ENCODE peak calls at places on chromosomes 12 and 14, in seven cellular contexts. One of them, this sample, is unnamed.

GRCh38 chr12:851913-852312 is 97.6 kb downstream of the RAD52 start:
- DNase-seq in hepatocyte: peak; percentile 17
- DNase-seq in PC-9: no peak
- DNase-seq in HCT116: no peak
- DNase-seq in SK-N-SH: no peak
- DNase-seq in mammary epithelial cell: peak; percentile 70
- DNase-seq in mesenchymal stem cell: peak; percentile 76
- DNase-seq in this sample: no peak

GRCh38 chr12:48824112-48824511 is 5.8 kb downstream of the CACNB3 start:
- DNase-seq in hepatocyte: no peak
- DNase-seq in HCT116: no peak
- DNase-seq in mammary epithelial cell: no peak
- DNase-seq in SK-N-SH: no peak
- DNase-seq in mesenchymal stem cell: no peak
- DNase-seq in PC-9: no peak
- DNase-seq in this sample: peak; percentile 36

GRCh38 chr14:89422181-89422951 is 5.3 kb upstream of the FOXN3 start:
- DNase-seq in SK-N-SH: no peak
- DNase-seq in hepatocyte: peak; percentile 71
- DNase-seq in mammary epithelial cell: no peak
- DNase-seq in PC-9: peak; percentile 8
- DNase-seq in HCT116: no peak
- DNase-seq in mesenchymal stem cell: no peak
- DNase-seq in this sample: no peak

GRCh38 chr12:10559241-10559640 is 53.6 kb downstream of the EIF2S3B start:
- DNase-seq in PC-9: no peak
- DNase-seq in hepatocyte: no peak
- DNase-seq in mammary epithelial cell: no peak
- DNase-seq in HCT116: no peak
- DNase-seq in SK-N-SH: no peak
- DNase-seq in mesenchymal stem cell: no peak
- DNase-seq in this sample: peak; percentile 51

GRCh38 chr14:24894583-24895242 is 155.2 kb downstream of the STXBP6 start:
- DNase-seq in SK-N-SH: no peak
- DNase-seq in PC-9: no peak
- DNase-seq in HCT116: no peak
- DNase-seq in mammary epithelial cell: no peak
- DNase-seq in hepatocyte: no peak
- DNase-seq in mesenchymal stem cell: peak; percentile 27
- DNase-seq in this sample: no peak

GRCh38 chr14:32397871-32398640 is 69.0 kb downstream of the AKAP6 start:
- DNase-seq in mammary epithelial cell: peak; percentile 82
- DNase-seq in SK-N-SH: no peak
- DNase-seq in hepatocyte: no peak
- DNase-seq in PC-9: peak; percentile 38
- DNase-seq in mesenchymal stem cell: peak; percentile 50
- DNase-seq in HCT116: no peak
- DNase-seq in this sample: no peak

GRCh38 chr12:77998236-77998786 is 167.6 kb downstream of the NAV3 start:
- DNase-seq in mesenchymal stem cell: no peak
- DNase-seq in PC-9: no peak
- DNase-seq in hepatocyte: no peak
- DNase-seq in HCT116: no peak
- DNase-seq in SK-N-SH: no peak
- DNase-seq in mammary epithelial cell: no peak
- DNase-seq in this sample: no peak

GRCh38 chr12:100249936-100250335 is 16.9 kb downstream of the DEPDC4 start:
- DNase-seq in PC-9: no peak
- DNase-seq in mesenchymal stem cell: no peak
- DNase-seq in mammary epithelial cell: no peak
- DNase-seq in hepatocyte: no peak
- DNase-seq in SK-N-SH: no peak
- DNase-seq in HCT116: no peak
- DNase-seq in this sample: no peak

GRCh38 chr12:92341333-92341691 is 195.7 kb upstream of the BTG1 start:
- DNase-seq in mammary epithelial cell: peak; percentile 84
- DNase-seq in PC-9: no peak
- DNase-seq in hepatocyte: peak; percentile 27
- DNase-seq in SK-N-SH: no peak
- DNase-seq in HCT116: no peak
- DNase-seq in mesenchymal stem cell: peak; percentile 12
- DNase-seq in this sample: no peak

GRCh38 chr12:48980953-48981756 is 3.0 kb downstream of the WNT1 start:
- DNase-seq in SK-N-SH: peak; percentile 80
- DNase-seq in mammary epithelial cell: no peak
- DNase-seq in PC-9: no peak
- DNase-seq in hepatocyte: no peak
- DNase-seq in HCT116: no peak
- DNase-seq in mesenchymal stem cell: peak; percentile 37
- DNase-seq in this sample: peak; percentile 91

GRCh38 chr12:750356-751191 is 1.8 kb upstream of the WNK1 start:
- DNase-seq in HCT116: no peak
- DNase-seq in mammary epithelial cell: no peak
- DNase-seq in mesenchymal stem cell: no peak
- DNase-seq in hepatocyte: no peak
- DNase-seq in SK-N-SH: peak; percentile 26
- DNase-seq in PC-9: no peak
- DNase-seq in this sample: peak; percentile 18

GRCh38 chr12:52437508-52437907 is 3.3 kb upstream of the KRT75 start:
- DNase-seq in SK-N-SH: no peak
- DNase-seq in PC-9: no peak
- DNase-seq in mesenchymal stem cell: no peak
- DNase-seq in hepatocyte: no peak
- DNase-seq in mammary epithelial cell: no peak
- DNase-seq in HCT116: no peak
- DNase-seq in this sample: no peak

GRCh38 chr14:86934196-86934595 is 1058.8 kb downstream of the GALC start:
- DNase-seq in mesenchymal stem cell: no peak
- DNase-seq in PC-9: no peak
- DNase-seq in mammary epithelial cell: no peak
- DNase-seq in HCT116: no peak
- DNase-seq in hepatocyte: no peak
- DNase-seq in SK-N-SH: no peak
- DNase-seq in this sample: no peak

GRCh38 chr12:130925616-130926015 is 28.1 kb upstream of the ADGRD1 start:
- DNase-seq in PC-9: no peak
- DNase-seq in mammary epithelial cell: no peak
- DNase-seq in HCT116: no peak
- DNase-seq in hepatocyte: no peak
- DNase-seq in SK-N-SH: no peak
- DNase-seq in mesenchymal stem cell: peak; percentile 16
- DNase-seq in this sample: no peak

GRCh38 chr12:65511134-65511912 is 232.8 kb downstream of the MSRB3 start:
- DNase-seq in HCT116: no peak
- DNase-seq in hepatocyte: peak; percentile 44
- DNase-seq in PC-9: no peak
- DNase-seq in SK-N-SH: no peak
- DNase-seq in mammary epithelial cell: no peak
- DNase-seq in mesenchymal stem cell: no peak
- DNase-seq in this sample: no peak

GRCh38 chr14:22819191-22819988 is 4.2 kb upstream of the SLC7A7 start:
- DNase-seq in mammary epithelial cell: peak; percentile 24
- DNase-seq in PC-9: peak; percentile 46
- DNase-seq in mesenchymal stem cell: peak; percentile 97
- DNase-seq in hepatocyte: peak; percentile 79
- DNase-seq in SK-N-SH: no peak
- DNase-seq in HCT116: no peak
- DNase-seq in this sample: peak; percentile 91

GRCh38 chr12:51390457-51391046 is 654 bp downstream of the GALNT6 start:
- DNase-seq in mammary epithelial cell: no peak
- DNase-seq in hepatocyte: no peak
- DNase-seq in SK-N-SH: no peak
- DNase-seq in PC-9: no peak
- DNase-seq in HCT116: no peak
- DNase-seq in mesenchymal stem cell: no peak
- DNase-seq in this sample: peak; percentile 53

GRCh38 chr12:70048521-70049245 is 194.6 kb upstream of the CNOT2 start:
- DNase-seq in HCT116: no peak
- DNase-seq in hepatocyte: peak; percentile 15
- DNase-seq in mammary epithelial cell: no peak
- DNase-seq in mesenchymal stem cell: no peak
- DNase-seq in PC-9: no peak
- DNase-seq in SK-N-SH: no peak
- DNase-seq in this sample: no peak

DNA sequence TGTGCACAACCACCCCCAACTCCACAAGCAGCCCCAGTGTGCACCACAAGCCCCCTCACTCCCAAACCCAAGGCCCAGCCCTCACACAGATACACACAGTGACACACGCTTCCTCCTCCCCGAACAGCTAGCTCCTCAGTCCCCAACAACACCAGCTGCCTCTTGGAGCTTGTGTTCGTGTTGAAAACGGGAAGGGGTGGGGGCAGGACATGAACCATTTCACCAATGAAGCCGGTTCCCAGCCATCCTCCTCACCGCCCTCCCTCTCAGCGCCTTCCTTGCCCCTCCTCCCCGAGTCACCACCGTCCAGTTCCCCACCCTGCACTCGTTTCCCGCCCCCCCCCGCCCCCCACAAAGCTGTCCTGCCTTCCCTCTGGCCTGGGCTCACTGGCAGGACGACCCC is 349 bp upstream of the GPR162 start:
- DNase-seq in SK-N-SH: peak; percentile 82
- DNase-seq in mammary epithelial cell: no peak
- DNase-seq in HCT116: no peak
- DNase-seq in PC-9: peak; percentile 46
- DNase-seq in hepatocyte: peak; percentile 73
- DNase-seq in mesenchymal stem cell: peak; percentile 90
- DNase-seq in this sample: peak; percentile 96
- H3K4me3 ChIP-seq in SK-N-SH: peak overlapping the region; percentile 65
- H3K4me3 ChIP-seq in mammary epithelial cell: no peak overlapping the region
- H3K4me3 ChIP-seq in HCT116: peak overlapping the region; percentile 43
- H3K4me3 ChIP-seq in PC-9: peak overlapping the region; percentile 33
- H3K4me3 ChIP-seq in hepatocyte: peak overlapping the region; percentile 44
- H3K4me3 ChIP-seq in mesenchymal stem cell: peak overlapping the region; percentile 58
- H3K4me3 ChIP-seq in this sample: peak overlapping the region; percentile 65

GRCh38 chr12:7091171-7091570 is 1.1 kb downstream of the C1R start:
- DNase-seq in SK-N-SH: no peak
- DNase-seq in hepatocyte: no peak
- DNase-seq in HCT116: no peak
- DNase-seq in mesenchymal stem cell: no peak
- DNase-seq in mammary epithelial cell: no peak
- DNase-seq in PC-9: no peak
- DNase-seq in this sample: peak; percentile 41
- H2AFZ ChIP-seq in SK-N-SH: no peak overlapping the region
- H2AFZ ChIP-seq in hepatocyte: no peak overlapping the region
- H2AFZ ChIP-seq in HCT116: no peak overlapping the region
- H2AFZ ChIP-seq in mesenchymal stem cell: no peak overlapping the region
- H2AFZ ChIP-seq in mammary epithelial cell: no peak overlapping the region
- H2AFZ ChIP-seq in PC-9: no peak overlapping the region
- H2AFZ ChIP-seq in this sample: no peak overlapping the region

DNA sequence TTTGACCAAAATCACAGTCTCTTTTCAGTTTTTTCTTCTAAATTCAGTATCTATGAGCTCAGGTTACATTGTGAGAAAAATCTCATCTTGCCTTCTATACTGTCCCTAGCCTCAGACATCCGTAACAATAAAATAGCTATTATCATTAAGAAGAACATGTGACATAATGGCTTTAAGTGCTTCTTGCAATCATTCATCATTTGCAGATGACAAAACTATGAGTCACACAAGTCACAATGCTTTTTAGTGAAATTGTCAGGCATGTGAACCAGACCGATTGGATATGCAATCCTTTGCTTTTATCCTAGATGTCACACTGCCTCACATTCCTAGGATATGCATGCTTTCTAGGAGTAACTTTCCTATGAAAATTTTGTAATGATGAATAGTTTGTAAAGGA is 313.1 kb downstream of the SLC6A15 start:
- DNase-seq in PC-9: peak; percentile 1
- DNase-seq in mammary epithelial cell: peak; percentile 38
- DNase-seq in hepatocyte: peak; percentile 35
- DNase-seq in HCT116: peak; percentile 46
- DNase-seq in SK-N-SH: no peak
- DNase-seq in mesenchymal stem cell: peak; percentile 69
- DNase-seq in this sample: no peak
- H3K4me3 ChIP-seq in PC-9: no peak overlapping the region
- H3K4me3 ChIP-seq in mammary epithelial cell: no peak overlapping the region
- H3K4me3 ChIP-seq in hepatocyte: no peak overlapping the region
- H3K4me3 ChIP-seq in HCT116: no peak overlapping the region
- H3K4me3 ChIP-seq in SK-N-SH: no peak overlapping the region
- H3K4me3 ChIP-seq in mesenchymal stem cell: no peak overlapping the region
- H3K4me3 ChIP-seq in this sample: no peak overlapping the region

GRCh38 chr14:38500125-38500524 is 244.2 kb upstream of the CLEC14A start:
- DNase-seq in mesenchymal stem cell: no peak
- DNase-seq in hepatocyte: no peak
- DNase-seq in HCT116: no peak
- DNase-seq in mammary epithelial cell: no peak
- DNase-seq in SK-N-SH: no peak
- DNase-seq in PC-9: no peak
- DNase-seq in this sample: no peak
- H2AFZ ChIP-seq in mesenchymal stem cell: no peak overlapping the region
- H2AFZ ChIP-seq in hepatocyte: no peak overlapping the region
- H2AFZ ChIP-seq in HCT116: no peak overlapping the region
- H2AFZ ChIP-seq in mammary epithelial cell: no peak overlapping the region
- H2AFZ ChIP-seq in SK-N-SH: no peak overlapping the region
- H2AFZ ChIP-seq in PC-9: no peak overlapping the region
- H2AFZ ChIP-seq in this sample: no peak overlapping the region

GRCh38 chr12:18382486-18382885 is 121.2 kb downstream of the PIK3C2G start:
- DNase-seq in mesenchymal stem cell: peak; percentile 43
- DNase-seq in hepatocyte: peak; percentile 7
- DNase-seq in HCT116: no peak
- DNase-seq in mammary epithelial cell: no peak
- DNase-seq in PC-9: no peak
- DNase-seq in SK-N-SH: no peak
- DNase-seq in this sample: no peak

GRCh38 chr12:18387706-18388105 is 126.4 kb downstream of the PIK3C2G start:
- DNase-seq in SK-N-SH: no peak
- DNase-seq in hepatocyte: no peak
- DNase-seq in PC-9: no peak
- DNase-seq in mammary epithelial cell: no peak
- DNase-seq in HCT116: no peak
- DNase-seq in mesenchymal stem cell: no peak
- DNase-seq in this sample: no peak

GRCh38 chr12:18383203-18383602 is 121.9 kb downstream of the PIK3C2G start:
- DNase-seq in PC-9: peak; percentile 37
- DNase-seq in mammary epithelial cell: peak; percentile 63
- DNase-seq in SK-N-SH: no peak
- DNase-seq in mesenchymal stem cell: peak; percentile 82
- DNase-seq in hepatocyte: peak; percentile 46
- DNase-seq in HCT116: no peak
- DNase-seq in this sample: peak; percentile 75
- H3K4me3 ChIP-seq in PC-9: no peak overlapping the region
- H3K4me3 ChIP-seq in mammary epithelial cell: no peak overlapping the region
- H3K4me3 ChIP-seq in SK-N-SH: no peak overlapping the region
- H3K4me3 ChIP-seq in mesenchymal stem cell: no peak overlapping the region
- H3K4me3 ChIP-seq in hepatocyte: no peak overlapping the region
- H3K4me3 ChIP-seq in HCT116: no peak overlapping the region
- H3K4me3 ChIP-seq in this sample: peak overlapping the region; percentile 18

GRCh38 chr12:27689558-27690180 is 6.6 kb upstream of the REP15 start:
- DNase-seq in mesenchymal stem cell: no peak
- DNase-seq in HCT116: no peak
- DNase-seq in mammary epithelial cell: no peak
- DNase-seq in hepatocyte: no peak
- DNase-seq in PC-9: no peak
- DNase-seq in SK-N-SH: no peak
- DNase-seq in this sample: no peak
- H2AFZ ChIP-seq in mesenchymal stem cell: no peak overlapping the region
- H2AFZ ChIP-seq in HCT116: no peak overlapping the region
- H2AFZ ChIP-seq in mammary epithelial cell: no peak overlapping the region
- H2AFZ ChIP-seq in hepatocyte: no peak overlapping the region
- H2AFZ ChIP-seq in PC-9: no peak overlapping the region
- H2AFZ ChIP-seq in SK-N-SH: no peak overlapping the region
- H2AFZ ChIP-seq in this sample: no peak overlapping the region

This sample was measured in osteoblast.